ENCODE peak calls at places on chromosomes 12 and 14, in ten cellular contexts. T is LoVo; F is A673; K is ELR; G is breast epithelium; O is M059J; S is NAMALWA; N is EL; X is stimulated activated CD4-positive, alpha-beta T cell treated with anti-CD3 and anti-CD28 coated beads, Interleukin-1b, Interleukin-23, amount 100 ng/mL, for 24 hours; J is CMK. Z is an unnamed sample.

GRCh38 chr12:13154027-13154538 is 42.4 kb upstream of the EMP1 start:
- DNase-seq in N (peak), J (no peak), F (no peak), S (peak), O (no peak), K (no peak), G (no peak), T (no peak), X (no peak), Z (peak)

GRCh38 chr14:65910108-65910507 is 497.6 kb downstream of the FUT8 start:
- DNase-seq in G (no peak), J (no peak), O (peak), X (no peak), K (peak), N (peak), T (no peak), F (no peak), S (no peak), Z (no peak)

GRCh38 chr12:124419292-124420040 is 124.6 kb downstream of the RFLNA start:
- DNase-seq in X (no peak), S (peak), O (no peak), F (peak), G (no peak), K (no peak), T (no peak), J (no peak), N (no peak), Z (no peak)

GRCh38 chr12:106953352-106954260 is 2.1 kb upstream of the TMEM263 start:
- DNase-seq in S (no peak), G (no peak), T (peak), F (peak), K (peak), O (peak), J (no peak), N (peak), X (no peak), Z (peak)

GRCh38 chr12:31029466-31029865 is 44.2 kb upstream of the DDX11 start:
- DNase-seq in X (no peak), F (no peak), G (no peak), K (no peak), S (no peak), J (no peak), N (no peak), O (no peak), T (no peak), Z (no peak)

GRCh38 chr12:131112690-131113290 is 159.1 kb downstream of the ADGRD1 start:
- DNase-seq in F (no peak), S (no peak), T (no peak), K (no peak), J (no peak), G (no peak), N (no peak), O (no peak), X (no peak), Z (no peak)

GRCh38 chr14:24845851-24846250 is 204.1 kb downstream of the STXBP6 start:
- DNase-seq in K (no peak), F (no peak), T (no peak), N (no peak), J (no peak), G (no peak), O (no peak), S (no peak), X (no peak), Z (no peak)

GRCh38 chr12:124160102-124160501 is 134.8 kb upstream of the RFLNA start:
- DNase-seq in G (no peak), X (no peak), O (no peak), J (no peak), S (no peak), N (no peak), K (no peak), T (no peak), F (no peak), Z (no peak)

GRCh38 chr12:112374166-112374740 is 8.0 kb downstream of the HECTD4 start:
- DNase-seq in J (no peak), S (no peak), X (no peak), F (no peak), T (no peak), N (no peak), O (no peak), K (no peak), G (no peak), Z (no peak)

GRCh38 chr12:1857821-1858220 is 37.5 kb downstream of the LRTM2 start:
- DNase-seq in G (no peak), F (no peak), S (no peak), J (no peak), T (no peak), O (no peak), N (no peak), K (no peak), X (no peak), Z (no peak)